ENCODE peak calls at places on chromosomes 7 and 10, in seven cellular contexts. One of them, this sample, is unnamed. For H3K4me1, the result is how much of the 10 kb centered on the place peaks cover.

GRCh38 chr7:135704074-135704473 is 23.9 kb downstream of the SLC13A4 start:
- DNase-seq in H9: peak
- DNase-seq in H1: no peak
- DNase-seq in neuronal stem cell: no peak
- DNase-seq in IMR-90: no peak
- DNase-seq in mesendoderm: peak
- DNase-seq in mesenchymal stem cell: no peak
- DNase-seq in this sample: no peak

GRCh38 chr7:2030475-2031456 is 202.0 kb downstream of the MAD1L1 start:
- DNase-seq in H1: no peak
- DNase-seq in IMR-90: no peak
- DNase-seq in mesenchymal stem cell: no peak
- DNase-seq in H9: no peak
- DNase-seq in mesendoderm: no peak
- DNase-seq in neuronal stem cell: no peak
- DNase-seq in this sample: no peak

GRCh38 chr10:93063977-93064660 is 3.5 kb downstream of the CYP26C1 start:
- DNase-seq in H1: no peak
- DNase-seq in mesendoderm: no peak
- DNase-seq in IMR-90: no peak
- DNase-seq in neuronal stem cell: no peak
- DNase-seq in mesenchymal stem cell: no peak
- DNase-seq in H9: no peak
- DNase-seq in this sample: no peak

GRCh38 chr10:93993782-93994668 is at the start of gene PLCE1:
- DNase-seq in mesendoderm: peak
- DNase-seq in H1: no peak
- DNase-seq in H9: peak
- DNase-seq in mesenchymal stem cell: peak
- DNase-seq in IMR-90: peak
- DNase-seq in neuronal stem cell: peak
- DNase-seq in this sample: peak

GRCh38 chr10:97717627-97718026 is 4.1 kb downstream of the MARVELD1 start:
- DNase-seq in mesendoderm: no peak
- DNase-seq in neuronal stem cell: no peak
- DNase-seq in H9: no peak
- DNase-seq in IMR-90: no peak
- DNase-seq in H1: no peak
- DNase-seq in mesenchymal stem cell: no peak
- DNase-seq in this sample: no peak

GRCh38 chr7:47392241-47392759 is 189.6 kb downstream of the TNS3 start:
- DNase-seq in H9: no peak
- DNase-seq in H1: no peak
- DNase-seq in mesendoderm: no peak
- DNase-seq in mesenchymal stem cell: no peak
- DNase-seq in IMR-90: peak
- DNase-seq in neuronal stem cell: no peak
- DNase-seq in this sample: no peak

GRCh38 chr10:69759641-69760040 is 42.1 kb upstream of the COL13A1 start:
- DNase-seq in IMR-90: peak
- DNase-seq in H1: no peak
- DNase-seq in neuronal stem cell: no peak
- DNase-seq in H9: no peak
- DNase-seq in mesenchymal stem cell: peak
- DNase-seq in mesendoderm: no peak
- DNase-seq in this sample: no peak

GRCh38 chr7:88401009-88401623 is 94.4 kb upstream of the STEAP4 start:
- DNase-seq in mesenchymal stem cell: no peak
- DNase-seq in H1: no peak
- DNase-seq in neuronal stem cell: no peak
- DNase-seq in IMR-90: no peak
- DNase-seq in H9: no peak
- DNase-seq in mesendoderm: peak
- DNase-seq in this sample: peak

GRCh38 chr10:2964632-2965296 is 102.6 kb upstream of the PFKP start:
- DNase-seq in mesendoderm: peak
- DNase-seq in mesenchymal stem cell: no peak
- DNase-seq in H1: no peak
- DNase-seq in neuronal stem cell: peak
- DNase-seq in H9: no peak
- DNase-seq in IMR-90: no peak
- DNase-seq in this sample: no peak

GRCh38 chr7:154906201-154906600 is 96.7 kb downstream of the PAXIP1 start:
- DNase-seq in mesendoderm: no peak
- DNase-seq in neuronal stem cell: no peak
- DNase-seq in H9: no peak
- DNase-seq in H1: no peak
- DNase-seq in mesenchymal stem cell: no peak
- DNase-seq in IMR-90: no peak
- DNase-seq in this sample: no peak

GRCh38 chr7:105354383-105354782 is 34.3 kb downstream of the SRPK2 start:
- DNase-seq in H1: no peak
- DNase-seq in mesenchymal stem cell: no peak
- DNase-seq in mesendoderm: no peak
- DNase-seq in H9: no peak
- DNase-seq in IMR-90: no peak
- DNase-seq in neuronal stem cell: no peak
- DNase-seq in this sample: no peak

GRCh38 chr7:44116087-44116788 is 7.1 kb downstream of the POLD2 start:
- DNase-seq in H9: no peak
- DNase-seq in H1: no peak
- DNase-seq in mesenchymal stem cell: no peak
- DNase-seq in mesendoderm: no peak
- DNase-seq in neuronal stem cell: no peak
- DNase-seq in IMR-90: no peak
- DNase-seq in this sample: no peak

GRCh38 chr7:80127412-80128150 is 7.0 kb upstream of the GNAI1 start:
- DNase-seq in neuronal stem cell: peak
- DNase-seq in mesendoderm: peak
- DNase-seq in H9: peak
- DNase-seq in IMR-90: no peak
- DNase-seq in mesenchymal stem cell: peak
- DNase-seq in H1: peak
- DNase-seq in this sample: no peak

GRCh38 chr10:105769248-105770184 is 1128.4 kb downstream of the SORCS3 start:
- DNase-seq in neuronal stem cell: no peak
- DNase-seq in mesenchymal stem cell: no peak
- DNase-seq in mesendoderm: peak
- DNase-seq in H9: no peak
- DNase-seq in IMR-90: no peak
- DNase-seq in H1: no peak
- DNase-seq in this sample: no peak

GRCh38 chr7:92402920-92403759 is 44.1 kb upstream of the GATAD1 start:
- DNase-seq in mesenchymal stem cell: peak
- DNase-seq in H9: no peak
- DNase-seq in neuronal stem cell: no peak
- DNase-seq in H1: no peak
- DNase-seq in IMR-90: peak
- DNase-seq in mesendoderm: peak
- DNase-seq in this sample: peak

GRCh38 chr7:101911800-101912705 is 94.6 kb downstream of the CUX1 start:
- DNase-seq in mesendoderm: no peak
- DNase-seq in neuronal stem cell: no peak
- DNase-seq in IMR-90: peak
- DNase-seq in mesenchymal stem cell: peak
- DNase-seq in H9: no peak
- DNase-seq in H1: no peak
- DNase-seq in this sample: peak

GRCh38 chr10:35194906-35195305 is 68.3 kb downstream of the CREM start:
- DNase-seq in H1: no peak
- DNase-seq in neuronal stem cell: no peak
- DNase-seq in IMR-90: peak
- DNase-seq in mesenchymal stem cell: peak
- DNase-seq in mesendoderm: no peak
- DNase-seq in H9: no peak
- DNase-seq in this sample: peak

GRCh38 chr10:99711129-99711719 is 20.7 kb downstream of the COX15 start:
- DNase-seq in neuronal stem cell: no peak
- DNase-seq in H9: no peak
- DNase-seq in IMR-90: peak
- DNase-seq in mesenchymal stem cell: peak
- DNase-seq in H1: no peak
- DNase-seq in mesendoderm: peak
- DNase-seq in this sample: peak

GRCh38 chr10:34655286-34656170 is 159.6 kb downstream of the PARD3 start:
- DNase-seq in mesenchymal stem cell: peak
- DNase-seq in H1: peak
- DNase-seq in mesendoderm: peak
- DNase-seq in H9: no peak
- DNase-seq in IMR-90: peak
- DNase-seq in neuronal stem cell: peak
- DNase-seq in this sample: peak

GRCh38 chr10:24207781-24208611 is 942 bp upstream of the KIAA1217 start:
- DNase-seq in H1: no peak
- DNase-seq in H9: no peak
- DNase-seq in mesenchymal stem cell: peak
- DNase-seq in IMR-90: no peak
- DNase-seq in neuronal stem cell: peak
- DNase-seq in mesendoderm: peak
- DNase-seq in this sample: peak

GRCh38 chr7:13800694-13801448 is 188.6 kb downstream of the ETV1 start:
- DNase-seq in H1: no peak
- DNase-seq in mesenchymal stem cell: peak
- DNase-seq in mesendoderm: no peak
- DNase-seq in IMR-90: peak
- DNase-seq in neuronal stem cell: no peak
- DNase-seq in H9: no peak
- DNase-seq in this sample: no peak

DNA sequence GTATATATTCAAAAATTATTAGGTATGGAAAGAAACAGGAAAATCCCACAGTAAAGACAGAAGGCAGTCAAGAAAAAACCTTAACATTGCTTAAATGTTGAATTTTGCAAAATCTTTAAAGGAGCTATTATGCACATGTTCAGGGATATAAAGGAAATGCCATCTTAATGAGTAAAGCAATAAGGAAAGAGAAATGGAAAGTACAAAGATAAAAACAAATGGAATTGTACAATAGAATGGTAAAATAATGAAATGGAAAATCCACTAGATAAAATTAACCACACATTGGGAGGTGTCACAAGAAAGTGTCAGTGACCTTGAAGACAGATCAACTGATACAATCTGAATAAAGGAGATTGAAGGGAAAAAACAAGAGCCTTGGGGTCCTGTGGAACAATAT is 82.0 kb downstream of the KIF20B start:
- DNase-seq in mesendoderm: no peak
- DNase-seq in mesenchymal stem cell: no peak
- DNase-seq in H9: no peak
- DNase-seq in neuronal stem cell: no peak
- DNase-seq in H1: no peak
- DNase-seq in IMR-90: peak
- DNase-seq in this sample: no peak
- H2BK120ac ChIP-seq in mesendoderm: no peak
- H2BK120ac ChIP-seq in mesenchymal stem cell: no peak
- H2BK120ac ChIP-seq in H9: no peak
- H2BK120ac ChIP-seq in neuronal stem cell: no peak
- H2BK120ac ChIP-seq in H1: no peak
- H2BK120ac ChIP-seq in IMR-90: no peak
- H2BK120ac ChIP-seq in this sample: no peak

DNA sequence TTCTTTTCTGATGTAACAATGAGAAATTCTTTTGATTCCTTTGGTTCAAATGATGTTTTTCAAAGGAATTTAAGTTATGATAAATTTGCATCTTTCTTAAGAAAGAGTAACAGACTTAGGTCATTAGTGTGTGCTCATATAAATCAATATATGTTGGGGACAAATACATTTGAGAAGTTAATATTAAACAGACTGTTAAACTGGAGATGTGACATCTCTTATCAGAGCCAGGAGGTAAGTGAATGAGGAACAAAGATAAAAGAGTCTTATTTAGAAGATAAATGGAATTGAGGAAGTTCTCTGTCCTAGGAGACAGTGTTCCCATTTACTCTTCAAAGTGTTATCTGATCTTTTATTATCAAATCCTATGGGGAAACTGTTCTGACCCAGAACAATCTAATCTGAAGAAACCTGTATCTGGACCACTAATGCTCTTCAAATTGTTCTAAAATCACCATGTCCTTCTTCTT is 104.9 kb upstream of the LAMB4 start:
- DNase-seq in mesenchymal stem cell: no peak
- DNase-seq in H1: no peak
- DNase-seq in H9: no peak
- DNase-seq in IMR-90: peak
- DNase-seq in neuronal stem cell: no peak
- DNase-seq in mesendoderm: peak
- DNase-seq in this sample: peak
- H3K27ac ChIP-seq in mesenchymal stem cell: no peak
- H3K27ac ChIP-seq in H1: no peak
- H3K27ac ChIP-seq in H9: no peak
- H3K27ac ChIP-seq in IMR-90: no peak
- H3K27ac ChIP-seq in neuronal stem cell: no peak
- H3K27ac ChIP-seq in mesendoderm: peak
- H3K27ac ChIP-seq in this sample: no peak

DNA sequence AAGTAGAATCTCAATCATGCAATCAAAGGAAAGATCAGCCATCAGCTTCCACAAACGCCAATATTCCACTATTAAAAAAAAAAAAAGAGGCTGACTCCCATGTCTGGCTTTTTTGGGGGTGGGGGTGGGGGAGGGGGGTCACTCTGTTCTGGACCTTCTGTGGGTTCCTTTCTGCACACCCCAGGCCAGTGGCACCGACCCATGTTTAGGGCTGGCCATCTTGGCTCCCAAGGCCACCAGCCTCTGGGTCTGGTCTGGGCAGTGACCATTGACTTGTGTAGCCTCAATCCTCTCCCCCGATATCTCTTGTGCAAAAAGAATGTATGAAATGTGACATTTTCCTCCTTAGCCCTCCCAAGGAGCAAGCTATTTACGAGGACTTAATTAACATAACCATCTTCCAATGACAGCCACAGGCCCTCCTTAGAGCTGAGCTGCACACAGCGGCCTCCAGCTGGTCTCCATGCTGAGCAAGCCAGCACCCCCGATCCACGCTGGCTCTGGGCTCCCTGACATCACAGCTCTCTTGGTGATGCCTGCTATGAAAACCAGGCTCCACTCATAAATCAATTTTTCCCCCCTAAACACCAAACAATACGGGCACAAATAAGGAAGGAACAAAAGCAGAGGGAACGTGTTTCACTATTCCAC is 100.1 kb downstream of the ZRANB1 start:
- DNase-seq in IMR-90: no peak
- DNase-seq in H1: no peak
- DNase-seq in H9: no peak
- DNase-seq in mesendoderm: peak
- DNase-seq in neuronal stem cell: no peak
- DNase-seq in mesenchymal stem cell: peak
- DNase-seq in this sample: no peak
- H3K4me1 ChIP-seq in IMR-90: under half
- H3K4me1 ChIP-seq in H1: under half
- H3K4me1 ChIP-seq in H9: under half
- H3K4me1 ChIP-seq in mesendoderm: under half
- H3K4me1 ChIP-seq in neuronal stem cell: under half
- H3K4me1 ChIP-seq in mesenchymal stem cell: under half
- H3K4me1 ChIP-seq in this sample: under half

DNA sequence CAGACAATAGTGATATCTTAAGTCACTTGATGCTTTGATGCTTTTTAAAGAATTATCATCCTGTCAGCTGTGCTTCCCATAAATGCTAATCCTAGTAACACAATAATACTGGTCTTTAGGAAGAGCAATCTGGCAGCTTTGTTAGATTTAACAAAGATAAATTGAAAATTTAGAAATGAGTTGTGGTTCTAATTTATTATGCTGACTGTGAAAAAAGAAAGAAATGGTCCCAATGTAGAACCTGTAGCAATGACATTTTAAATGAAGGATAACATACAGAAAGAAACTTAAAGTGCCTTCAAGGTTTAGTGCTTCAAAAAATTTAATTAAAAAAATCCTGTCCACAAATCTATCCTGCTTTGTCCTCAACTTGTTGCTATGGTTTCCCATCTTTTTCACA is 81.6 kb upstream of the HGF start:
- DNase-seq in H9: no peak
- DNase-seq in IMR-90: no peak
- DNase-seq in mesendoderm: no peak
- DNase-seq in H1: no peak
- DNase-seq in neuronal stem cell: no peak
- DNase-seq in mesenchymal stem cell: no peak
- DNase-seq in this sample: no peak
- H2BK120ac ChIP-seq in H9: no peak
- H2BK120ac ChIP-seq in IMR-90: no peak
- H2BK120ac ChIP-seq in mesendoderm: no peak
- H2BK120ac ChIP-seq in H1: no peak
- H2BK120ac ChIP-seq in neuronal stem cell: no peak
- H2BK120ac ChIP-seq in mesenchymal stem cell: no peak
- H2BK120ac ChIP-seq in this sample: no peak